ENCODE peak calls at places on chromosomes 16 and 17, in five cellular contexts. One of them, this sample, is unnamed.

GRCh38 chr17:42754782-42755181 is 6.2 kb upstream of the RAMP2 start:
- DNase-seq in progenitor cell of endocrine pancreas: no peak
- DNase-seq in Calu3: no peak
- DNase-seq in ovary: no peak
- DNase-seq in adrenal gland: no peak
- DNase-seq in this sample: no peak

GRCh38 chr17:50175035-50175788 is 9.4 kb downstream of the SGCA start:
- DNase-seq in ovary: no peak
- DNase-seq in Calu3: no peak
- DNase-seq in progenitor cell of endocrine pancreas: no peak
- DNase-seq in adrenal gland: no peak
- DNase-seq in this sample: no peak

GRCh38 chr16:3214904-3215600 is 19.9 kb downstream of the ZNF200 start:
- DNase-seq in progenitor cell of endocrine pancreas: no peak
- DNase-seq in adrenal gland: no peak
- DNase-seq in ovary: no peak
- DNase-seq in Calu3: no peak
- DNase-seq in this sample: no peak

GRCh38 chr17:17420561-17421269 is 56.1 kb upstream of the MED9 start:
- DNase-seq in adrenal gland: no peak
- DNase-seq in ovary: no peak
- DNase-seq in Calu3: no peak
- DNase-seq in progenitor cell of endocrine pancreas: no peak
- DNase-seq in this sample: no peak

GRCh38 chr16:89358030-89359005 is 132.0 kb downstream of the ANKRD11 start:
- DNase-seq in ovary: no peak
- DNase-seq in Calu3: no peak
- DNase-seq in adrenal gland: no peak
- DNase-seq in progenitor cell of endocrine pancreas: no peak
- DNase-seq in this sample: no peak

GRCh38 chr16:1923299-1924034 is 5.3 kb upstream of the HS3ST6 start:
- DNase-seq in adrenal gland: no peak
- DNase-seq in Calu3: peak; percentile 60
- DNase-seq in progenitor cell of endocrine pancreas: no peak
- DNase-seq in ovary: no peak
- DNase-seq in this sample: peak; percentile 64

GRCh38 chr16:89149386-89149785 is 22.2 kb upstream of the CDH15 start:
- DNase-seq in progenitor cell of endocrine pancreas: no peak
- DNase-seq in adrenal gland: no peak
- DNase-seq in Calu3: no peak
- DNase-seq in ovary: no peak
- DNase-seq in this sample: no peak

GRCh38 chr16:30728904-30729672 is 19.1 kb upstream of the PHKG2 start:
- DNase-seq in Calu3: no peak
- DNase-seq in adrenal gland: no peak
- DNase-seq in progenitor cell of endocrine pancreas: no peak
- DNase-seq in ovary: no peak
- DNase-seq in this sample: no peak

GRCh38 chr16:68553186-68553585 is 14.1 kb downstream of the ZFP90 start:
- DNase-seq in Calu3: no peak
- DNase-seq in adrenal gland: no peak
- DNase-seq in ovary: no peak
- DNase-seq in progenitor cell of endocrine pancreas: no peak
- DNase-seq in this sample: no peak

GRCh38 chr16:12661656-12662172 is 142.0 kb downstream of the CPPED1 start:
- DNase-seq in Calu3: peak; percentile 49
- DNase-seq in ovary: no peak
- DNase-seq in adrenal gland: peak; percentile 38
- DNase-seq in progenitor cell of endocrine pancreas: peak; percentile 79
- DNase-seq in this sample: peak; percentile 74

GRCh38 chr16:85225291-85225690 is 113.0 kb upstream of the CIBAR2 start:
- DNase-seq in adrenal gland: no peak
- DNase-seq in progenitor cell of endocrine pancreas: no peak
- DNase-seq in ovary: no peak
- DNase-seq in Calu3: no peak
- DNase-seq in this sample: no peak

GRCh38 chr16:56107944-56108583 is 83.2 kb upstream of the GNAO1 start:
- DNase-seq in progenitor cell of endocrine pancreas: no peak
- DNase-seq in adrenal gland: no peak
- DNase-seq in Calu3: no peak
- DNase-seq in ovary: no peak
- DNase-seq in this sample: no peak

GRCh38 chr17:6547336-6547735 is 9.0 kb downstream of the PITPNM3 start:
- DNase-seq in ovary: no peak
- DNase-seq in Calu3: no peak
- DNase-seq in adrenal gland: no peak
- DNase-seq in progenitor cell of endocrine pancreas: no peak
- DNase-seq in this sample: no peak

GRCh38 chr17:56770427-56770826 is 63.3 kb downstream of the C17orf67 start:
- DNase-seq in ovary: no peak
- DNase-seq in progenitor cell of endocrine pancreas: no peak
- DNase-seq in adrenal gland: no peak
- DNase-seq in Calu3: no peak
- DNase-seq in this sample: no peak

GRCh38 chr16:88727871-88728270 is 21.6 kb downstream of the CTU2 start:
- DNase-seq in adrenal gland: no peak
- DNase-seq in progenitor cell of endocrine pancreas: no peak
- DNase-seq in Calu3: no peak
- DNase-seq in ovary: no peak
- DNase-seq in this sample: no peak

GRCh38 chr17:66354981-66355380 is 52.6 kb downstream of the PRKCA start:
- DNase-seq in progenitor cell of endocrine pancreas: no peak
- DNase-seq in ovary: no peak
- DNase-seq in adrenal gland: no peak
- DNase-seq in Calu3: no peak
- DNase-seq in this sample: no peak

GRCh38 chr16:84976644-84977400 is 34.5 kb downstream of the ZDHHC7 start:
- DNase-seq in progenitor cell of endocrine pancreas: no peak
- DNase-seq in Calu3: peak; percentile 73
- DNase-seq in ovary: no peak
- DNase-seq in adrenal gland: no peak
- DNase-seq in this sample: no peak

GRCh38 chr17:80473701-80474100 is 2.7 kb downstream of the NPTX1 start:
- DNase-seq in progenitor cell of endocrine pancreas: no peak
- DNase-seq in adrenal gland: no peak
- DNase-seq in Calu3: no peak
- DNase-seq in ovary: no peak
- DNase-seq in this sample: no peak

GRCh38 chr17:80475949-80476876 is at the start of gene NPTX1:
- DNase-seq in adrenal gland: no peak
- DNase-seq in Calu3: no peak
- DNase-seq in progenitor cell of endocrine pancreas: no peak
- DNase-seq in ovary: peak; percentile 40
- DNase-seq in this sample: peak; percentile 62

GRCh38 chr17:80474933-80475915 is 1.2 kb downstream of the NPTX1 start:
- DNase-seq in Calu3: no peak
- DNase-seq in progenitor cell of endocrine pancreas: no peak
- DNase-seq in adrenal gland: no peak
- DNase-seq in ovary: no peak
- DNase-seq in this sample: no peak

GRCh38 chr17:80472996-80473395 is 3.4 kb downstream of the NPTX1 start:
- DNase-seq in Calu3: no peak
- DNase-seq in adrenal gland: no peak
- DNase-seq in progenitor cell of endocrine pancreas: no peak
- DNase-seq in ovary: no peak
- DNase-seq in this sample: no peak

GRCh38 chr17:80474231-80474932 is 2.0 kb downstream of the NPTX1 start:
- DNase-seq in Calu3: no peak
- DNase-seq in adrenal gland: no peak
- DNase-seq in progenitor cell of endocrine pancreas: no peak
- DNase-seq in ovary: no peak
- DNase-seq in this sample: no peak
- TF ChIP-seq CTCF in Calu3: no peak
- TF ChIP-seq CTCF in adrenal gland: no peak
- TF ChIP-seq CTCF in progenitor cell of endocrine pancreas: no peak
- TF ChIP-seq CTCF in ovary: no peak
- TF ChIP-seq CTCF in this sample: no peak

DNA sequence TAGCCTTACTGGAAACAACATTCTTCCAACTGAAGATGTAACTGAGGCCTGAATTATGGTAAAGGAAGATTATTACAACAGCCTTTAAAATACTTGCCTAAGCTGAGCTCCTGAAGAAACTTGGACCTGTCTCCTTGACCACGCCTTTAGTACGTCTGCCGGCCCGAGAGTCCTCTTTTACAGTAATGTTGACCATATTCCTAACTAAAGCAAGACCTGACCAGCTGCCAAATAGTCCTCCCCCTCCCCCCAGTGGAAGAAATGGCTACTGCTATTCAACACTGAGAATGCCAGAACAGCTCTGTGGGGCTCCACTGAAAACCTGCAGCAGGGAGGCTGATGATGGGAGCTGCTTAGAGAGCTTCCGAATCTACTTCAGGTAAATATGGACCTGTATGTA is 12.6 kb upstream of the FOXJ1 start:
- DNase-seq in adrenal gland: no peak
- DNase-seq in progenitor cell of endocrine pancreas: no peak
- DNase-seq in ovary: no peak
- DNase-seq in Calu3: no peak
- DNase-seq in this sample: no peak
- TF ChIP-seq CTCF in adrenal gland: no peak
- TF ChIP-seq CTCF in progenitor cell of endocrine pancreas: peak; percentile 39
- TF ChIP-seq CTCF in ovary: no peak
- TF ChIP-seq CTCF in Calu3: no peak
- TF ChIP-seq CTCF in this sample: no peak

GRCh38 chr17:34081269-34081668 is 173.8 kb upstream of the CCL2 start:
- DNase-seq in adrenal gland: no peak
- DNase-seq in ovary: no peak
- DNase-seq in Calu3: peak; percentile 16
- DNase-seq in progenitor cell of endocrine pancreas: no peak
- DNase-seq in this sample: no peak
- TF ChIP-seq CTCF in adrenal gland: no peak
- TF ChIP-seq CTCF in ovary: no peak
- TF ChIP-seq CTCF in Calu3: no peak
- TF ChIP-seq CTCF in progenitor cell of endocrine pancreas: peak; percentile 58
- TF ChIP-seq CTCF in this sample: no peak

GRCh38 chr17:75069783-75070182 is 18.0 kb upstream of the SLC16A5 start:
- DNase-seq in Calu3: peak; percentile 54
- DNase-seq in ovary: no peak
- DNase-seq in progenitor cell of endocrine pancreas: no peak
- DNase-seq in adrenal gland: no peak
- DNase-seq in this sample: no peak
- TF ChIP-seq CTCF in Calu3: no peak
- TF ChIP-seq CTCF in ovary: no peak
- TF ChIP-seq CTCF in progenitor cell of endocrine pancreas: no peak
- TF ChIP-seq CTCF in adrenal gland: peak; percentile 9
- TF ChIP-seq CTCF in this sample: peak; percentile 11

GRCh38 chr17:28480278-28480677 is 6.8 kb downstream of the SLC13A2 start:
- DNase-seq in ovary: no peak
- DNase-seq in adrenal gland: no peak
- DNase-seq in Calu3: no peak
- DNase-seq in progenitor cell of endocrine pancreas: no peak
- DNase-seq in this sample: no peak

GRCh38 chr17:28482551-28483199 is 9.2 kb downstream of the SLC13A2 start:
- DNase-seq in progenitor cell of endocrine pancreas: no peak
- DNase-seq in Calu3: peak; percentile 24
- DNase-seq in adrenal gland: no peak
- DNase-seq in ovary: no peak
- DNase-seq in this sample: no peak

GRCh38 chr17:28484296-28484695 is 10.9 kb downstream of the SLC13A2 start:
- DNase-seq in Calu3: no peak
- DNase-seq in ovary: no peak
- DNase-seq in progenitor cell of endocrine pancreas: no peak
- DNase-seq in adrenal gland: no peak
- DNase-seq in this sample: no peak

GRCh38 chr17:28478940-28479615 is 5.6 kb downstream of the SLC13A2 start:
- DNase-seq in adrenal gland: no peak
- DNase-seq in Calu3: no peak
- DNase-seq in progenitor cell of endocrine pancreas: no peak
- DNase-seq in ovary: no peak
- DNase-seq in this sample: no peak

DNA sequence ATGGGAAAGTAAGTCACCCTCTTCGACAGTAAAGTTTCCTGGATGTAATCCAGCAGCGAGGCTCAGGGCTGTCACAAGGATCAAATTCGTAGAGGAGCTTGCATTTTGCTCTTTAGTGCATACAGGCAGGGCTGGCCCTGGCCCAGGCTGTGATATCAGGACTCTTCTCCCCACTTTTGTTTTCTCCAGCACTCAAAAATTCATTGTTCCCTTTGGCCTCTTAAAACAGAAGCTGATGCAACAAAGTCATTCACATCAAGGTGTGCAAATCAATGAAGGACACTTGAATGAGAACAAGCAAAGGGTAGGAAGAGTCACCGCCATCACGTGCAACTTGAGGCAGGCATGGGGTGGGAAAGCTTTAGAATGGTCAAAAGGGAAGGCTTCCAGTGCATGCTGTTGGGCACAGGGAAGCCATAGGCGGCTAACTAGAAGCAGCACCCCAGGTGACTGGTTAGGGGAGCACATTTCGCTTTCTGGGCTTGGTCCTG is 7.7 kb downstream of the SLC13A2 start:
- DNase-seq in Calu3: no peak
- DNase-seq in adrenal gland: no peak
- DNase-seq in progenitor cell of endocrine pancreas: no peak
- DNase-seq in ovary: no peak
- DNase-seq in this sample: no peak
- TF ChIP-seq CTCF in Calu3: no peak
- TF ChIP-seq CTCF in adrenal gland: no peak
- TF ChIP-seq CTCF in progenitor cell of endocrine pancreas: no peak
- TF ChIP-seq CTCF in ovary: no peak
- TF ChIP-seq CTCF in this sample: no peak

GRCh38 chr16:81575307-81575706 is 130.7 kb downstream of the CMIP start:
- DNase-seq in Calu3: no peak
- DNase-seq in ovary: no peak
- DNase-seq in adrenal gland: no peak
- DNase-seq in progenitor cell of endocrine pancreas: no peak
- DNase-seq in this sample: no peak

GRCh38 chr16:81575834-81576233 is 131.2 kb downstream of the CMIP start:
- DNase-seq in adrenal gland: no peak
- DNase-seq in progenitor cell of endocrine pancreas: no peak
- DNase-seq in Calu3: no peak
- DNase-seq in ovary: no peak
- DNase-seq in this sample: no peak

GRCh38 chr16:81571592-81572230 is 127.1 kb downstream of the CMIP start:
- DNase-seq in Calu3: no peak
- DNase-seq in adrenal gland: no peak
- DNase-seq in progenitor cell of endocrine pancreas: no peak
- DNase-seq in ovary: no peak
- DNase-seq in this sample: no peak

GRCh38 chr16:81573533-81573932 is 128.9 kb downstream of the CMIP start:
- DNase-seq in progenitor cell of endocrine pancreas: no peak
- DNase-seq in Calu3: no peak
- DNase-seq in ovary: no peak
- DNase-seq in adrenal gland: no peak
- DNase-seq in this sample: no peak

GRCh38 chr16:81574168-81574567 is 129.6 kb downstream of the CMIP start:
- DNase-seq in progenitor cell of endocrine pancreas: no peak
- DNase-seq in adrenal gland: no peak
- DNase-seq in Calu3: no peak
- DNase-seq in ovary: no peak
- DNase-seq in this sample: no peak
- TF ChIP-seq CTCF in progenitor cell of endocrine pancreas: no peak
- TF ChIP-seq CTCF in adrenal gland: no peak
- TF ChIP-seq CTCF in Calu3: no peak
- TF ChIP-seq CTCF in ovary: no peak
- TF ChIP-seq CTCF in this sample: no peak

GRCh38 chr17:72121164-72122001 is 563 bp downstream of the SOX9 start:
- DNase-seq in Calu3: peak; percentile 53
- DNase-seq in adrenal gland: peak; percentile 23
- DNase-seq in progenitor cell of endocrine pancreas: peak; percentile 38
- DNase-seq in ovary: no peak
- DNase-seq in this sample: peak; percentile 67
- TF ChIP-seq CTCF in Calu3: no peak
- TF ChIP-seq CTCF in adrenal gland: no peak
- TF ChIP-seq CTCF in progenitor cell of endocrine pancreas: peak; percentile 16
- TF ChIP-seq CTCF in ovary: no peak
- TF ChIP-seq CTCF in this sample: no peak

GRCh38 chr17:35981908-35982330 is 622 bp upstream of the CCL16 start:
- DNase-seq in ovary: no peak
- DNase-seq in progenitor cell of endocrine pancreas: no peak
- DNase-seq in Calu3: peak; percentile 46
- DNase-seq in adrenal gland: no peak
- DNase-seq in this sample: peak; percentile 38
- TF ChIP-seq CTCF in ovary: no peak
- TF ChIP-seq CTCF in progenitor cell of endocrine pancreas: peak; percentile 53
- TF ChIP-seq CTCF in Calu3: no peak
- TF ChIP-seq CTCF in adrenal gland: no peak
- TF ChIP-seq CTCF in this sample: no peak